ENCODE peak calls at places on chromosomes 13 and 19, in four cellular contexts. G is aorta; I is stimulated activated CD8-positive, alpha-beta memory T cell treated with anti-CD3 and anti-CD28 coated beads, Interleukin-4, amount 100 ng/mL, for 48 hours; E is germinal center. Y is an unnamed sample.

GRCh38 chr19:27529158-27529557 is 1683.8 kb downstream of the UQCRFS1 start:
- DNase-seq in G (no peak), I (no peak), E (no peak), Y (no peak)

GRCh38 chr19:3353493-3353892 is 12.9 kb upstream of the NFIC start:
- DNase-seq in I (no peak), G (no peak), E (no peak), Y (no peak)

GRCh38 chr13:50352720-50353491 is 337.7 kb downstream of the KCNRG start:
- DNase-seq in I (no peak), E (no peak), G (no peak), Y (no peak)

GRCh38 chr19:37855098-37855497 is 51.3 kb downstream of the WDR87 start:
- DNase-seq in G (peak), I (peak), E (peak), Y (no peak)

GRCh38 chr13:66461021-66461420 is 769.1 kb downstream of the PCDH9 start:
- DNase-seq in E (no peak), I (no peak), G (no peak), Y (no peak)

GRCh38 chr13:90968510-90968909 is 379.0 kb upstream of the MIR17HG start:
- DNase-seq in G (no peak), I (no peak), E (no peak), Y (no peak)

GRCh38 chr13:80884031-80884785 is 543.3 kb upstream of the SPRY2 start:
- DNase-seq in E (no peak), G (no peak), I (no peak), Y (no peak)

GRCh38 chr13:50080856-50081105 is 65.5 kb downstream of the KCNRG start:
- DNase-seq in E (no peak), G (no peak), I (no peak), Y (no peak)

GRCh38 chr19:46021531-46022041 is 1.3 kb downstream of the PGLYRP1 start:
- DNase-seq in E (no peak), I (no peak), G (no peak), Y (peak)

GRCh38 chr19:56837892-56838679 is 2.4 kb downstream of the PEG3 start:
- DNase-seq in I (no peak), G (peak), E (no peak), Y (peak)

GRCh38 chr13:105914637-105915036 is 620.8 kb downstream of the EFNB2 start:
- DNase-seq in I (no peak), G (no peak), E (no peak), Y (no peak)

GRCh38 chr13:73776137-73776785 is 357.9 kb downstream of the KLF12 start:
- DNase-seq in E (no peak), G (no peak), I (no peak), Y (no peak)

GRCh38 chr19:31127132-31127967 is 221.9 kb downstream of the TSHZ3 start:
- DNase-seq in I (no peak), E (no peak), G (no peak), Y (peak)

GRCh38 chr19:51327066-51327985 is 14.6 kb downstream of the VSIG10L start:
- DNase-seq in E (peak), G (peak), I (peak), Y (no peak)

GRCh38 chr19:13099073-13099999 is 3.3 kb downstream of the LYL1 start:
- DNase-seq in G (peak), E (peak), I (peak), Y (peak)

GRCh38 chr13:41652735-41653361 is 195.5 kb downstream of the RGCC start:
- DNase-seq in I (peak), E (peak), G (no peak), Y (no peak)

GRCh38 chr13:113929628-113930615 is 44.0 kb downstream of the C13orf46 start:
- DNase-seq in E (no peak), I (no peak), G (peak), Y (peak)

GRCh38 chr19:2428756-2429711 is 1.6 kb upstream of the TIMM13 start:
- DNase-seq in I (no peak), G (no peak), E (no peak), Y (no peak)

GRCh38 chr13:27016871-27017270 is 154.7 kb downstream of the USP12 start:
- DNase-seq in I (no peak), E (no peak), G (no peak), Y (no peak)

GRCh38 chr19:54162241-54162805 is 2.8 kb upstream of the LENG1 start:
- DNase-seq in G (peak), I (peak), E (peak), Y (peak)